ENCODE peak calls at places on chromosomes 2 and 18, in eight cellular contexts. I, N, D, W, T, Y, S and J are unnamed samples.

GRCh38 chr18:28793911-28794310 is 617.0 kb upstream of the CDH2 start:
- DNase-seq in I (no peak), N (no peak), D (no peak), W (peak), T (no peak), Y (no peak), S (no peak), J (no peak)

GRCh38 chr18:73254564-73254963 is 386.8 kb upstream of the NETO1 start:
- DNase-seq in I (no peak), N (no peak), D (no peak), W (no peak), T (no peak), Y (no peak), S (no peak), J (no peak)

GRCh38 chr2:45006942-45007287 is 2.3 kb downstream of the SIX2 start:
- DNase-seq in I (no peak), N (no peak), D (no peak), W (no peak), T (no peak), Y (no peak), S (no peak), J (no peak)

GRCh38 chr2:61671561-61672315 is 133.6 kb upstream of the XPO1 start:
- DNase-seq in I (no peak), N (no peak), D (no peak), W (no peak), T (no peak), Y (no peak), S (no peak), J (no peak)

GRCh38 chr2:177733-178132 is 86.1 kb downstream of the SH3YL1 start:
- DNase-seq in I (no peak), N (no peak), D (no peak), W (no peak), T (no peak), Y (no peak), S (no peak), J (no peak)

GRCh38 chr2:177568393-177568792 is 175.8 kb downstream of the AGPS start:
- DNase-seq in I (no peak), N (no peak), D (no peak), W (no peak), T (no peak), Y (no peak), S (no peak), J (no peak)

GRCh38 chr2:45009928-45010705 is 865 bp upstream of the SIX2 start:
- DNase-seq in I (peak), N (no peak), D (no peak), W (peak), T (no peak), Y (no peak), S (no peak), J (no peak)

GRCh38 chr2:104102615-104103014 is 751.3 kb upstream of the POU3F3 start:
- DNase-seq in I (no peak), N (no peak), D (no peak), W (no peak), T (no peak), Y (no peak), S (no peak), J (no peak)

GRCh38 chr18:60875957-60876507 is 457.2 kb upstream of the CDH20 start:
- DNase-seq in I (no peak), N (no peak), D (no peak), W (no peak), T (no peak), Y (no peak), S (no peak), J (no peak)

GRCh38 chr2:172113617-172114016 is 10.9 kb upstream of the DLX2 start:
- DNase-seq in I (no peak), N (no peak), D (no peak), W (peak), T (no peak), Y (no peak), S (no peak), J (no peak)

GRCh38 chr2:205889073-205889472 is 196.9 kb downstream of the INO80D start:
- DNase-seq in I (no peak), N (no peak), D (no peak), W (peak), T (no peak), Y (no peak), S (no peak), J (no peak)

GRCh38 chr2:237256845-237257244 is 157.1 kb downstream of the COL6A3 start:
- DNase-seq in I (no peak), N (no peak), D (no peak), W (peak), T (no peak), Y (no peak), S (no peak), J (peak)

GRCh38 chr2:203650860-203651613 is 55.4 kb upstream of the CD28 start:
- DNase-seq in I (no peak), N (no peak), D (no peak), W (peak), T (no peak), Y (no peak), S (no peak), J (no peak)

GRCh38 chr18:11884396-11885030 is 23.6 kb downstream of the MPPE1 start:
- DNase-seq in I (no peak), N (no peak), D (no peak), W (no peak), T (no peak), Y (no peak), S (no peak), J (no peak)

GRCh38 chr2:239567786-239568185 is 167.0 kb upstream of the HDAC4 start:
- DNase-seq in I (peak), N (no peak), D (no peak), W (no peak), T (no peak), Y (no peak), S (no peak), J (no peak)

GRCh38 chr2:66700181-66700686 is 265.3 kb downstream of the MEIS1 start:
- DNase-seq in I (no peak), N (no peak), D (no peak), W (no peak), T (no peak), Y (no peak), S (no peak), J (no peak)

GRCh38 chr2:223952280-223952968 is 4.8 kb upstream of the MRPL44 start:
- DNase-seq in I (no peak), N (no peak), D (no peak), W (peak), T (no peak), Y (no peak), S (no peak), J (no peak)

GRCh38 chr2:32450851-32451250 is 94.0 kb downstream of the BIRC6 start:
- DNase-seq in I (no peak), N (no peak), D (no peak), W (no peak), T (no peak), Y (no peak), S (no peak), J (no peak)

GRCh38 chr2:100902833-100903405 is 83.0 kb downstream of the NPAS2 start:
- DNase-seq in I (no peak), N (no peak), D (no peak), W (peak), T (peak), Y (no peak), S (no peak), J (peak)

GRCh38 chr2:1773883-1774282 is 29.6 kb upstream of the PXDN start:
- DNase-seq in I (peak), N (no peak), D (no peak), W (no peak), T (no peak), Y (no peak), S (no peak), J (no peak)

GRCh38 chr2:36461039-36461681 is 105.6 kb downstream of the CRIM1 start:
- DNase-seq in I (no peak), N (no peak), D (no peak), W (peak), T (peak), Y (no peak), S (no peak), J (peak)

GRCh38 chr2:187319441-187320108 is 128.5 kb downstream of the CALCRL start:
- DNase-seq in I (peak), N (no peak), D (no peak), W (peak), T (no peak), Y (no peak), S (no peak), J (no peak)

GRCh38 chr2:82837588-82838304 is 1621.3 kb downstream of the SUCLG1 start:
- DNase-seq in I (no peak), N (no peak), D (no peak), W (peak), T (peak), Y (no peak), S (no peak), J (peak)

GRCh38 chr18:32550958-32551357 is 80.3 kb upstream of the GAREM1 start:
- DNase-seq in I (no peak), N (no peak), D (no peak), W (no peak), T (no peak), Y (no peak), S (no peak), J (no peak)